ENCODE peak calls at places on chromosome 6, in four cellular contexts. V is mesenchymal stem cell, W is neuronal stem cell, L is IMR-90. R is an unnamed sample.

GRCh38 chr6:42963179-42963854 is 2.8 kb downstream of the GNMT start:
- DNase-seq in W (no peak), V (no peak), L (no peak), R (no peak)

GRCh38 chr6:45830441-45831139 is 185.1 kb downstream of the CLIC5 start:
- DNase-seq in W (no peak), V (peak), L (no peak), R (no peak)

GRCh38 chr6:168892031-168892430 is 361.6 kb downstream of the THBS2 start:
- DNase-seq in W (no peak), L (no peak), V (no peak), R (no peak)

GRCh38 chr6:48990746-48991145 is 472.3 kb downstream of the MMUT start:
- DNase-seq in W (no peak), V (no peak), L (no peak), R (no peak)

GRCh38 chr6:134324766-134325165 is 6.9 kb upstream of the SGK1 start:
- DNase-seq in W (no peak), V (no peak), L (no peak), R (no peak)

GRCh38 chr6:97113170-97113569 is 169.8 kb downstream of the MMS22L start:
- DNase-seq in L (no peak), V (no peak), W (no peak), R (no peak)

GRCh38 chr6:35449287-35449881 is 2.8 kb upstream of the FANCE start:
- DNase-seq in L (peak), V (peak), W (peak), R (peak)

GRCh38 chr6:111105578-111105977 is 18.3 kb downstream of the SLC16A10 start:
- DNase-seq in L (peak), V (no peak), W (no peak), R (no peak)

GRCh38 chr6:137846772-137847313 is 20.2 kb upstream of the TNFAIP3 start:
- DNase-seq in L (no peak), W (no peak), V (no peak), R (no peak)

GRCh38 chr6:1070085-1070521 is 241.8 kb upstream of the FOXQ1 start:
- DNase-seq in W (no peak), V (peak), L (peak), R (peak)

GRCh38 chr6:85360794-85361642 is 88.9 kb upstream of the NT5E start:
- DNase-seq in L (peak), V (peak), W (no peak), R (peak)

GRCh38 chr6:145809785-145810184 is 4.8 kb downstream of the FBXO30 start:
- DNase-seq in L (peak), W (no peak), V (peak), R (no peak)

GRCh38 chr6:25215881-25216280 is 63.3 kb upstream of the CARMIL1 start:
- DNase-seq in V (peak), W (no peak), L (no peak), R (no peak)
- H4K8ac ChIP-seq in V (no peak), W (no peak), L (no peak), R (no peak)

DNA sequence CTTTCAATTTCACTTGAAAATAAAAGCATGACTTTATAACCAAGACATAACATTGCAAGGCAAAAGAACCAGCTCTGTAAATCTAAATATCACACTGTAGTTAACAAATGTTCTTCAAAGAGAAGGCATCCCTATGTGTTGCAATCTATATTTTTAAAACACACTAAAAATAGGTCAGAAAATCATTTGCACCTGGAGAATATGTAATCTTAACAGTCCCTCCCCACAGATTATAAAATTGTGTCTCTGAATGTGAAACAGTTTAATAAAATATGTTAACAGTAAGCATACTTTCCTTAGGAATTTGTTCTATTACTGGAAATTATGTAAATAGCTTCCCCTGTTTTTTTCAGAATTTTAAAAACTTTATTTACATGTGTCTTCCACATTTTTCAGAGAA is 351.9 kb downstream of the COL12A1 start:
- DNase-seq in V (no peak), L (no peak), W (no peak), R (no peak)
- H3K4ac ChIP-seq in V (no peak), L (no peak), W (no peak), R (no peak)

DNA sequence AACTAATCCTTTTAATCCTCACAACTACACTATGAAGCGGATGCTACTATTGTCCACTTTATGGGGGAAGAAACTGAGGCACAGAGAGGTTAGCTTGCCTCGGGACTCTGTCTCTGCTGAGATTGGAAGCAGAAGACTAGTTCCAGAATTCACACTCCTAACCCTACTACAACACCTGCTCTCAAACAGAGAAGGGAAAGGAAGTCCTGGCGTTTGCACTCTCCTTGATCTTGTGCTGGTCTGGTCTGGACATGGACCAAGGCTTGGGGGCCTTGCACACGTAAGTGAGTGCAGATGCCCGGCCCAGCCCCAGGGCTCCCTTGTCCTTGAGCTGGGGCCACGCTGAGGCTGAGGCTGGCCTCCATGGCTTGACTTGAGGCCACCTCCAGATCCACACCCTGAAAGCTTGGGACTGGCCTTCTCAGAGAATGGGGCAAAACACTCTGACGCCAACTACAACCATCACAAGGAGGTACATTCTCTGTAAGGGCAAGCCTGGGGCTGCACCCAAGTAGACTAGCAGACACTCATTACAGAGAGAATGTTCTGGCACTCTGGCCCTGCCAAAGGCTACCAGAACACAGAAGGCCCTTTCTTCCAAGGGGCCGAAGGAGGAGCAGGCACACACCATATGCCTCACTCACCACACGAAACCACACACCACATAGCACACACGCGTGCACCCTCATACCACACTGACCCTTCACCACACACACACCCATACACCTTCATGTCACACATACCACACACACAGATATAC is 33.3 kb upstream of the EZR start:
- DNase-seq in L (no peak), V (no peak), W (no peak), R (no peak)
- H4K8ac ChIP-seq in L (no peak), V (peak), W (no peak), R (no peak)

GRCh38 chr6:31651602-31652191 is 764 bp downstream of the BAG6 start:
- DNase-seq in L (peak), W (no peak), V (no peak), R (peak)
- H3K4ac ChIP-seq in L (peak), W (no peak), V (peak), R (peak)

GRCh38 chr6:170524188-170524535 is 28.9 kb downstream of the PSMB1 start:
- DNase-seq in W (no peak), V (no peak), L (no peak), R (no peak)
- H4K8ac ChIP-seq in W (peak), V (no peak), L (no peak), R (no peak)

DNA sequence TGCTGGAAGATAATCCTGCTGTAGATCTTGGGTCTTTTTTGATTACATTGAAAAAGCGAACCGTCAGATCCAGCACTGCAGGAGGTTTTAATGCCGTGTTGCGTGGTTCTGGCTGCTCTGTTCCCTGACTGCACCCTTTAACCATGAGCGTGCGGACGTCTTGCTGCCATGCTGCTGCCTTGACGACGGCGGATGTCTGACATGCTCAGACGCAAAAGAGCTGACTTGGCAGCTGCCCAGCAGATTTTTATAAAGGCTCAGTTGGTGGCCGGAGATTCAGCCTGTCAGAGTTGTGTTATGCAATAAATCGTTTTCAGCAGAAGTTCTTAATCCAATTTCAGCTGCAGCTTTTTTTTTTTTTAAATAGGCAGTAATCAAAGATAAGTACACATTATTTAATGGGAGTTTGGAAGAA is 119.4 kb downstream of the JARID2 start:
- DNase-seq in V (peak), L (peak), W (peak), R (no peak)
- H3K4ac ChIP-seq in V (no peak), L (no peak), W (no peak), R (no peak)

GRCh38 chr6:157823001-157823522 is at the start of gene SNX9:
- DNase-seq in L (peak), V (peak), W (peak), R (peak)
- H4K8ac ChIP-seq in L (peak), V (peak), W (peak), R (peak)

GRCh38 chr6:41786451-41787218 is 859 bp upstream of the TOMM6 start:
- DNase-seq in L (peak), V (peak), W (peak), R (peak)
- H3K4ac ChIP-seq in L (peak), V (peak), W (no peak), R (no peak)

GRCh38 chr6:79668381-79668780 is 37.3 kb downstream of the SH3BGRL2 start:
- DNase-seq in W (no peak), V (no peak), L (no peak), R (no peak)
- H4K8ac ChIP-seq in W (no peak), V (no peak), L (no peak), R (no peak)

GRCh38 chr6:4280721-4281120 is 145.3 kb upstream of the ECI2 start:
- DNase-seq in W (no peak), L (peak), V (peak), R (peak)

GRCh38 chr6:4282926-4283325 is 147.6 kb upstream of the ECI2 start:
- DNase-seq in V (no peak), W (no peak), L (no peak), R (peak)

GRCh38 chr6:4280031-4280430 is 144.7 kb upstream of the ECI2 start:
- DNase-seq in L (no peak), W (no peak), V (no peak), R (no peak)

GRCh38 chr6:4281341-4282293 is 146.2 kb upstream of the ECI2 start:
- DNase-seq in W (peak), L (peak), V (peak), R (peak)
- H3K4ac ChIP-seq in W (peak), L (peak), V (no peak), R (no peak)

R was measured in mesendoderm.